ENCODE peak calls at places on chromosome 7, in four cellular contexts. E is esophagus squamous epithelium, A is HCT116, M is sigmoid colon. J is an unnamed sample.

GRCh38 chr7:47940482-47941001 is 7.7 kb downstream of the PKD1L1 start:
- DNase-seq in M (no peak), E (no peak), A (no peak), J (no peak)

GRCh38 chr7:78326189-78326588 is 527.6 kb downstream of the PHTF2 start:
- DNase-seq in E (no peak), A (no peak), M (no peak), J (no peak)

GRCh38 chr7:135936497-135937217 is 40.5 kb downstream of the MTPN start:
- DNase-seq in E (no peak), M (no peak), A (no peak), J (no peak)

GRCh38 chr7:20543565-20543964 is 71.9 kb upstream of the ABCB5 start:
- DNase-seq in E (no peak), A (no peak), M (no peak), J (no peak)

GRCh38 chr7:142557971-142558582 is 191.2 kb upstream of the PRSS1 start:
- DNase-seq in A (peak), E (no peak), M (no peak), J (peak)

GRCh38 chr7:131840291-131840690 is 283.9 kb upstream of the PODXL start:
- DNase-seq in E (no peak), M (no peak), A (no peak), J (no peak)

GRCh38 chr7:138328215-138328614 is 131.8 kb upstream of the TRIM24 start:
- DNase-seq in M (no peak), E (no peak), A (no peak), J (no peak)

GRCh38 chr7:116727432-116728009 is 55.5 kb downstream of the MET start:
- DNase-seq in A (no peak), E (no peak), M (no peak), J (no peak)

GRCh38 chr7:155255660-155256059 is 42.0 kb upstream of the INSIG1 start:
- DNase-seq in E (no peak), A (no peak), M (no peak), J (no peak)

GRCh38 chr7:145928937-145929336 is 187.7 kb upstream of the CNTNAP2 start:
- DNase-seq in E (no peak), A (no peak), M (no peak), J (no peak)

GRCh38 chr7:7265057-7265456 is 82.7 kb downstream of the C1GALT1 start:
- DNase-seq in A (no peak), M (no peak), E (no peak), J (no peak)

GRCh38 chr7:152615052-152615741 is 60.7 kb downstream of the XRCC2 start:
- DNase-seq in A (no peak), E (no peak), M (no peak), J (no peak)

GRCh38 chr7:46320956-46321355 is 399.9 kb upstream of the IGFBP3 start:
- DNase-seq in A (no peak), M (no peak), E (no peak), J (no peak)

GRCh38 chr7:99265848-99266247 is 6.8 kb upstream of the MYH16 start:
- DNase-seq in E (no peak), M (no peak), A (no peak), J (no peak)

GRCh38 chr7:27389508-27389907 is 146.9 kb downstream of the EVX1 start:
- DNase-seq in M (no peak), E (no peak), A (no peak), J (no peak)

GRCh38 chr7:27190284-27190748 is 5.3 kb upstream of the HOXA11 start:
- DNase-seq in A (no peak), E (no peak), M (no peak), J (no peak)

GRCh38 chr7:105429746-105430612 is 41.3 kb upstream of the SRPK2 start:
- DNase-seq in E (no peak), M (no peak), A (peak), J (peak)

DNA sequence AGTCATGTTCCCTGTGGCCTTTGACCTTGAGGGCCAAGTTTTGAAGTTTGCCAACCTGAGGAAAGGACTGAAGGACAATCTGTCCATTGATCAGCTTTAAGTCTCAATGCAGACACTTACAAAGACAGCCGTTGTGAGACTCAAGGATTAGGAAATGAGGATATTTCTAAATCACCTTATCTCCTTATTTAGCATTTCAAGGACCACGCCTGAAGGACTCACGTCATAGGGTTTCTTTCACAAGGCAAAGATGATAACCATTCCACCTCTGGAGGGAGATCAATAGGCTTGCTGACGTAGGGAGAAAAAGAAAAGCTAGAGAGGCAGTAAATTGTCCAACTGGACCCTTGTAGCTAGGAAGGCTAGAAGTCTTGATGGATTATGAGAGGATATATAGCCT is 3.3 kb upstream of the ASB4 start:
- DNase-seq in M (no peak), A (no peak), E (no peak), J (no peak)
- TF ChIP-seq POLR2A in M (no peak), A (no peak), E (no peak), J (no peak)

GRCh38 chr7:121079425-121080169 is 91.1 kb downstream of the CPED1 start:
- DNase-seq in E (no peak), M (no peak), A (no peak), J (no peak)
- TF ChIP-seq POLR2A in E (no peak), M (no peak), A (no peak), J (no peak)

DNA sequence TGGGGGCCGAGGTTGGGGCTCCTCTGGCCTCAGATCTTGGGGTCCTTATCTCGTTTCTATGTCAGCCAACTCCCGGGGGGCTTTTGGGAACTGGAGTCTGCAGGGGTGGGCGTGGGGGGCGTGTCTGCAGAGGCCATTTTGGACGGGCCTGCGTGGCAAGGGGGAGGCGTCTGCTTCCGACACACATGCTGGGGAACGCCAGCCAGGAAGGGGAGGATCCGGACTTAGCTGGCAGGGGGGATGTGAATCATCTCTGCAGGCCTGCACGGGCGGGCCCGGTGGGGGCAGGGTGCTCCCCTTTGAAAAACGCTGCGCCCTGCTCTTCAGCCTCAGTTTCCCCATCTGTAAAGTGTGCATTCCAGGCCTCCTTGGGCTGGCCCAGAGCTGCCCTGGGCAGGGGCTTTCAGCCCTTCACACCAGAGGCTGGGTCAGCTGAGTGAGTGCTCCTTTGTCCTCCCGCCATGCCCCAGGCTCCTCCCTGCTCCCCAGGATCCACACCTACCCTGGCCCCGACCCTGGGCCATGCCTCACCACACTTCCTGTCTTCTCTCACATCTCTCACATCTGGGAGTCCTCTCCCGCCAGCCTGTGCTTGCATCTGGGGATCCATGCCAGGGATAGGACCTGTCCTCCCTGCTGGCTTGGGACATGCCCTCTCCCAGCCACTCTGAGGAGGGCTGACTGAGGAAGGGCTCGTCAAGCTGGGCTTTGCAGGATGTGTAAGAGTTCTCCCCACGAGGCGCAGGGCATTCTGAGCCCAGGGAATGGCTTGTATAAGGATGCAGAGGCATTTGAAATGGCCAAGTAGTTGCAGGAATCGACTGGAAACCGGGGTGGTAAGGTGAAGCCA is 172.6 kb upstream of the TNRC18 start:
- DNase-seq in M (peak), E (no peak), A (peak), J (peak)
- TF ChIP-seq POLR2A in M (no peak), E (no peak), A (no peak), J (no peak)

GRCh38 chr7:16758634-16759602 is 5.4 kb downstream of the TSPAN13 start:
- DNase-seq in E (no peak), A (no peak), M (no peak), J (no peak)

GRCh38 chr7:16754869-16755317 is 1.3 kb downstream of the TSPAN13 start:
- DNase-seq in A (no peak), E (no peak), M (no peak), J (no peak)

GRCh38 chr7:16753932-16754571 is 497 bp downstream of the TSPAN13 start:
- DNase-seq in M (no peak), E (no peak), A (no peak), J (peak)

GRCh38 chr7:16755397-16755796 is 1.8 kb downstream of the TSPAN13 start:
- DNase-seq in E (no peak), M (no peak), A (no peak), J (no peak)

GRCh38 chr7:16753102-16753931 is at the start of gene TSPAN13:
- DNase-seq in M (peak), E (peak), A (peak), J (peak)
- TF ChIP-seq POLR2A in M (no peak), E (no peak), A (peak), J (no peak)

GRCh38 chr7:101244385-101245146 is at the start of gene FIS1:
- DNase-seq in M (peak), A (peak), E (peak), J (peak)
- TF ChIP-seq POLR2A in M (peak), A (no peak), E (no peak), J (peak)

GRCh38 chr7:50827281-50827680 is 44.6 kb upstream of the GRB10 start:
- DNase-seq in E (no peak), A (no peak), M (no peak), J (no peak)

GRCh38 chr7:50822716-50823115 is 40.0 kb upstream of the GRB10 start:
- DNase-seq in M (no peak), E (no peak), A (no peak), J (no peak)

GRCh38 chr7:50824882-50825281 is 42.2 kb upstream of the GRB10 start:
- DNase-seq in M (no peak), E (no peak), A (no peak), J (no peak)

GRCh38 chr7:50828801-50829200 is 46.1 kb upstream of the GRB10 start:
- DNase-seq in A (no peak), M (no peak), E (no peak), J (no peak)

GRCh38 chr7:50826371-50827172 is 43.9 kb upstream of the GRB10 start:
- DNase-seq in E (no peak), M (no peak), A (peak), J (peak)
- TF ChIP-seq POLR2A in E (no peak), M (no peak), A (no peak), J (no peak)

GRCh38 chr7:22082886-22083710 is 137.4 kb upstream of the CDCA7L start:
- DNase-seq in A (peak), M (peak), E (peak), J (peak)
- TF ChIP-seq POLR2A in A (no peak), M (no peak), E (no peak), J (no peak)

GRCh38 chr7:107158028-107158427 is 10.8 kb upstream of the HBP1 start:
- DNase-seq in A (no peak), M (no peak), E (no peak), J (no peak)
- TF ChIP-seq POLR2A in A (no peak), M (no peak), E (no peak), J (no peak)

DNA sequence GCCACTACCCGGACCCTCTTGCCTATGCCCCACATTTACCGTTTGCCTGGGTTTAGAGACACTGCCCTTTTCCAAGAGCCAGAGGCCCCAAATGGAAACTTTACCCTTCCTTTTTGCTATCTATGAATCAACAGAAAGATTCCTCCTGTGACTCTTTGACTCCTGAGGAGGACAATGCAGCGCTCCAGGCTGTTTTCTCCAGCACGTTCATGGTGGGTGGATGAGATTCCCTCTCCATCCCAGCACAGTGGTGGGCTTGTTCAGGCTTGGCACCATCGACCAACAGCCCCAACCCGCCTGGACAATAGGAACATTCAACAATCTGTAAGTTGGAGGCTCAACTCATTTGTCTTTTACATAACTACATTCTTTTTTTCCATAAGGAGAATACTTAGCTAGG is 55.9 kb downstream of the DLD start:
- DNase-seq in A (no peak), M (no peak), E (no peak), J (no peak)
- TF ChIP-seq POLR2A in A (no peak), M (no peak), E (no peak), J (no peak)